ENCODE peak calls at places on chromosomes 2 and 18, in ten cellular contexts. One of them, this sample, is unnamed.

GRCh38 chr2:64467463-64467843 is 13.5 kb downstream of the LGALSL start:
- DNase-seq in amygdala: no peak
- DNase-seq in stimulated activated CD4-positive, alpha-beta T cell treated with anti-CD3 and anti-CD28 coated beads, Interleukin-15, amount 100 ng/mL, for 1 hour: no peak
- DNase-seq in cardiac muscle cell: no peak
- DNase-seq in NCI-H510A treated with DMSO at 0.1 percent for 48 hours: no peak
- DNase-seq in mucosa of gallbladder: no peak
- DNase-seq in PC-3: no peak
- DNase-seq in dorsolateral prefrontal cortex: no peak
- DNase-seq in hepatic stellate cell: no peak
- DNase-seq in left lung: peak; percentile 82
- DNase-seq in this sample: no peak

GRCh38 chr2:66032376-66032775 is 402.5 kb upstream of the MEIS1 start:
- DNase-seq in PC-3: no peak
- DNase-seq in left lung: no peak
- DNase-seq in stimulated activated CD4-positive, alpha-beta T cell treated with anti-CD3 and anti-CD28 coated beads, Interleukin-15, amount 100 ng/mL, for 1 hour: no peak
- DNase-seq in mucosa of gallbladder: no peak
- DNase-seq in dorsolateral prefrontal cortex: no peak
- DNase-seq in cardiac muscle cell: no peak
- DNase-seq in hepatic stellate cell: no peak
- DNase-seq in NCI-H510A treated with DMSO at 0.1 percent for 48 hours: no peak
- DNase-seq in amygdala: no peak
- DNase-seq in this sample: no peak

GRCh38 chr2:54957321-54957999 is 92.8 kb downstream of the RTN4 start:
- DNase-seq in mucosa of gallbladder: no peak
- DNase-seq in left lung: no peak
- DNase-seq in cardiac muscle cell: no peak
- DNase-seq in hepatic stellate cell: no peak
- DNase-seq in dorsolateral prefrontal cortex: no peak
- DNase-seq in stimulated activated CD4-positive, alpha-beta T cell treated with anti-CD3 and anti-CD28 coated beads, Interleukin-15, amount 100 ng/mL, for 1 hour: no peak
- DNase-seq in PC-3: no peak
- DNase-seq in amygdala: no peak
- DNase-seq in NCI-H510A treated with DMSO at 0.1 percent for 48 hours: peak; percentile 54
- DNase-seq in this sample: no peak

GRCh38 chr2:200593905-200594304 is 8.1 kb downstream of the AOX1 start:
- DNase-seq in left lung: no peak
- DNase-seq in NCI-H510A treated with DMSO at 0.1 percent for 48 hours: no peak
- DNase-seq in stimulated activated CD4-positive, alpha-beta T cell treated with anti-CD3 and anti-CD28 coated beads, Interleukin-15, amount 100 ng/mL, for 1 hour: no peak
- DNase-seq in amygdala: no peak
- DNase-seq in mucosa of gallbladder: no peak
- DNase-seq in PC-3: peak; percentile 77
- DNase-seq in dorsolateral prefrontal cortex: no peak
- DNase-seq in hepatic stellate cell: no peak
- DNase-seq in cardiac muscle cell: no peak
- DNase-seq in this sample: peak; percentile 40

GRCh38 chr2:160469164-160469563 is 24.4 kb downstream of the RBMS1 start:
- DNase-seq in cardiac muscle cell: no peak
- DNase-seq in hepatic stellate cell: no peak
- DNase-seq in mucosa of gallbladder: no peak
- DNase-seq in PC-3: no peak
- DNase-seq in stimulated activated CD4-positive, alpha-beta T cell treated with anti-CD3 and anti-CD28 coated beads, Interleukin-15, amount 100 ng/mL, for 1 hour: no peak
- DNase-seq in NCI-H510A treated with DMSO at 0.1 percent for 48 hours: no peak
- DNase-seq in left lung: no peak
- DNase-seq in amygdala: no peak
- DNase-seq in dorsolateral prefrontal cortex: no peak
- DNase-seq in this sample: no peak

GRCh38 chr2:132547089-132547687 is 122.8 kb downstream of the LYPD1 start:
- DNase-seq in cardiac muscle cell: peak; percentile 86
- DNase-seq in dorsolateral prefrontal cortex: peak; percentile 81
- DNase-seq in left lung: no peak
- DNase-seq in mucosa of gallbladder: peak; percentile 85
- DNase-seq in stimulated activated CD4-positive, alpha-beta T cell treated with anti-CD3 and anti-CD28 coated beads, Interleukin-15, amount 100 ng/mL, for 1 hour: no peak
- DNase-seq in hepatic stellate cell: peak; percentile 65
- DNase-seq in NCI-H510A treated with DMSO at 0.1 percent for 48 hours: peak; percentile 77
- DNase-seq in PC-3: peak; percentile 82
- DNase-seq in amygdala: peak; percentile 14
- DNase-seq in this sample: peak; percentile 83

GRCh38 chr2:173948827-173949226 is 16.3 kb downstream of the SP3 start:
- DNase-seq in hepatic stellate cell: no peak
- DNase-seq in dorsolateral prefrontal cortex: no peak
- DNase-seq in mucosa of gallbladder: no peak
- DNase-seq in amygdala: no peak
- DNase-seq in stimulated activated CD4-positive, alpha-beta T cell treated with anti-CD3 and anti-CD28 coated beads, Interleukin-15, amount 100 ng/mL, for 1 hour: no peak
- DNase-seq in PC-3: no peak
- DNase-seq in left lung: no peak
- DNase-seq in NCI-H510A treated with DMSO at 0.1 percent for 48 hours: no peak
- DNase-seq in cardiac muscle cell: no peak
- DNase-seq in this sample: no peak

GRCh38 chr2:218631837-218632236 is 24.1 kb downstream of the PLCD4 start:
- DNase-seq in amygdala: no peak
- DNase-seq in PC-3: peak; percentile 94
- DNase-seq in dorsolateral prefrontal cortex: no peak
- DNase-seq in cardiac muscle cell: no peak
- DNase-seq in mucosa of gallbladder: no peak
- DNase-seq in left lung: no peak
- DNase-seq in NCI-H510A treated with DMSO at 0.1 percent for 48 hours: no peak
- DNase-seq in hepatic stellate cell: no peak
- DNase-seq in stimulated activated CD4-positive, alpha-beta T cell treated with anti-CD3 and anti-CD28 coated beads, Interleukin-15, amount 100 ng/mL, for 1 hour: no peak
- DNase-seq in this sample: peak; percentile 86

GRCh38 chr18:27685807-27686412 is 491.0 kb downstream of the CDH2 start:
- DNase-seq in hepatic stellate cell: peak; percentile 18
- DNase-seq in PC-3: peak; percentile 69
- DNase-seq in mucosa of gallbladder: no peak
- DNase-seq in left lung: no peak
- DNase-seq in NCI-H510A treated with DMSO at 0.1 percent for 48 hours: peak; percentile 38
- DNase-seq in cardiac muscle cell: peak; percentile 67
- DNase-seq in stimulated activated CD4-positive, alpha-beta T cell treated with anti-CD3 and anti-CD28 coated beads, Interleukin-15, amount 100 ng/mL, for 1 hour: no peak
- DNase-seq in amygdala: no peak
- DNase-seq in dorsolateral prefrontal cortex: no peak
- DNase-seq in this sample: peak; percentile 69

GRCh38 chr18:941331-941730 is 36.7 kb downstream of the ADCYAP1 start:
- DNase-seq in stimulated activated CD4-positive, alpha-beta T cell treated with anti-CD3 and anti-CD28 coated beads, Interleukin-15, amount 100 ng/mL, for 1 hour: no peak
- DNase-seq in NCI-H510A treated with DMSO at 0.1 percent for 48 hours: no peak
- DNase-seq in cardiac muscle cell: no peak
- DNase-seq in mucosa of gallbladder: no peak
- DNase-seq in left lung: no peak
- DNase-seq in dorsolateral prefrontal cortex: no peak
- DNase-seq in amygdala: no peak
- DNase-seq in PC-3: no peak
- DNase-seq in hepatic stellate cell: no peak
- DNase-seq in this sample: no peak

GRCh38 chr18:79911009-79911870 is 40.2 kb downstream of the SLC66A2 start:
- DNase-seq in cardiac muscle cell: no peak
- DNase-seq in stimulated activated CD4-positive, alpha-beta T cell treated with anti-CD3 and anti-CD28 coated beads, Interleukin-15, amount 100 ng/mL, for 1 hour: no peak
- DNase-seq in PC-3: no peak
- DNase-seq in mucosa of gallbladder: peak; percentile 8
- DNase-seq in hepatic stellate cell: no peak
- DNase-seq in left lung: peak; percentile 73
- DNase-seq in amygdala: no peak
- DNase-seq in NCI-H510A treated with DMSO at 0.1 percent for 48 hours: no peak
- DNase-seq in dorsolateral prefrontal cortex: peak; percentile 30
- DNase-seq in this sample: no peak

GRCh38 chr2:18949871-18950597 is 360.7 kb upstream of the NT5C1B start:
- DNase-seq in mucosa of gallbladder: no peak
- DNase-seq in dorsolateral prefrontal cortex: no peak
- DNase-seq in amygdala: no peak
- DNase-seq in NCI-H510A treated with DMSO at 0.1 percent for 48 hours: no peak
- DNase-seq in stimulated activated CD4-positive, alpha-beta T cell treated with anti-CD3 and anti-CD28 coated beads, Interleukin-15, amount 100 ng/mL, for 1 hour: no peak
- DNase-seq in hepatic stellate cell: peak; percentile 54
- DNase-seq in PC-3: peak; percentile 60
- DNase-seq in left lung: no peak
- DNase-seq in cardiac muscle cell: no peak
- DNase-seq in this sample: peak; percentile 65

GRCh38 chr2:118689456-118689855 is 158.0 kb downstream of the EN1 start:
- DNase-seq in stimulated activated CD4-positive, alpha-beta T cell treated with anti-CD3 and anti-CD28 coated beads, Interleukin-15, amount 100 ng/mL, for 1 hour: no peak
- DNase-seq in amygdala: no peak
- DNase-seq in mucosa of gallbladder: no peak
- DNase-seq in left lung: no peak
- DNase-seq in hepatic stellate cell: no peak
- DNase-seq in cardiac muscle cell: no peak
- DNase-seq in dorsolateral prefrontal cortex: no peak
- DNase-seq in NCI-H510A treated with DMSO at 0.1 percent for 48 hours: no peak
- DNase-seq in PC-3: no peak
- DNase-seq in this sample: no peak

GRCh38 chr2:238657132-238658053 is 190.5 kb upstream of the TWIST2 start:
- DNase-seq in hepatic stellate cell: no peak
- DNase-seq in left lung: no peak
- DNase-seq in stimulated activated CD4-positive, alpha-beta T cell treated with anti-CD3 and anti-CD28 coated beads, Interleukin-15, amount 100 ng/mL, for 1 hour: no peak
- DNase-seq in dorsolateral prefrontal cortex: no peak
- DNase-seq in cardiac muscle cell: no peak
- DNase-seq in mucosa of gallbladder: no peak
- DNase-seq in amygdala: no peak
- DNase-seq in PC-3: no peak
- DNase-seq in NCI-H510A treated with DMSO at 0.1 percent for 48 hours: no peak
- DNase-seq in this sample: no peak

GRCh38 chr2:136651611-136652010 is 113.7 kb upstream of the THSD7B start:
- DNase-seq in mucosa of gallbladder: no peak
- DNase-seq in cardiac muscle cell: no peak
- DNase-seq in dorsolateral prefrontal cortex: no peak
- DNase-seq in PC-3: no peak
- DNase-seq in NCI-H510A treated with DMSO at 0.1 percent for 48 hours: no peak
- DNase-seq in hepatic stellate cell: no peak
- DNase-seq in amygdala: no peak
- DNase-seq in stimulated activated CD4-positive, alpha-beta T cell treated with anti-CD3 and anti-CD28 coated beads, Interleukin-15, amount 100 ng/mL, for 1 hour: no peak
- DNase-seq in left lung: no peak
- DNase-seq in this sample: no peak

GRCh38 chr2:120622886-120623753 is 112.5 kb upstream of the GLI2 start:
- DNase-seq in hepatic stellate cell: no peak
- DNase-seq in PC-3: no peak
- DNase-seq in cardiac muscle cell: no peak
- DNase-seq in mucosa of gallbladder: no peak
- DNase-seq in stimulated activated CD4-positive, alpha-beta T cell treated with anti-CD3 and anti-CD28 coated beads, Interleukin-15, amount 100 ng/mL, for 1 hour: no peak
- DNase-seq in dorsolateral prefrontal cortex: peak; percentile 44
- DNase-seq in left lung: peak; percentile 45
- DNase-seq in NCI-H510A treated with DMSO at 0.1 percent for 48 hours: no peak
- DNase-seq in amygdala: no peak
- DNase-seq in this sample: no peak

GRCh38 chr2:224023188-224023587 is 15.9 kb downstream of the SERPINE2 start:
- DNase-seq in left lung: no peak
- DNase-seq in stimulated activated CD4-positive, alpha-beta T cell treated with anti-CD3 and anti-CD28 coated beads, Interleukin-15, amount 100 ng/mL, for 1 hour: no peak
- DNase-seq in cardiac muscle cell: no peak
- DNase-seq in NCI-H510A treated with DMSO at 0.1 percent for 48 hours: no peak
- DNase-seq in mucosa of gallbladder: no peak
- DNase-seq in PC-3: peak; percentile 77
- DNase-seq in amygdala: no peak
- DNase-seq in dorsolateral prefrontal cortex: no peak
- DNase-seq in hepatic stellate cell: peak; percentile 16
- DNase-seq in this sample: peak; percentile 53

GRCh38 chr2:141927536-141927935 is 203.3 kb downstream of the LRP1B start:
- DNase-seq in NCI-H510A treated with DMSO at 0.1 percent for 48 hours: no peak
- DNase-seq in hepatic stellate cell: no peak
- DNase-seq in stimulated activated CD4-positive, alpha-beta T cell treated with anti-CD3 and anti-CD28 coated beads, Interleukin-15, amount 100 ng/mL, for 1 hour: no peak
- DNase-seq in dorsolateral prefrontal cortex: no peak
- DNase-seq in mucosa of gallbladder: no peak
- DNase-seq in cardiac muscle cell: no peak
- DNase-seq in left lung: no peak
- DNase-seq in amygdala: no peak
- DNase-seq in PC-3: no peak
- DNase-seq in this sample: peak; percentile 42

GRCh38 chr2:23037596-23037995 is 347.4 kb upstream of the KLHL29 start:
- DNase-seq in mucosa of gallbladder: no peak
- DNase-seq in left lung: no peak
- DNase-seq in stimulated activated CD4-positive, alpha-beta T cell treated with anti-CD3 and anti-CD28 coated beads, Interleukin-15, amount 100 ng/mL, for 1 hour: no peak
- DNase-seq in PC-3: no peak
- DNase-seq in dorsolateral prefrontal cortex: no peak
- DNase-seq in hepatic stellate cell: no peak
- DNase-seq in cardiac muscle cell: no peak
- DNase-seq in amygdala: no peak
- DNase-seq in NCI-H510A treated with DMSO at 0.1 percent for 48 hours: no peak
- DNase-seq in this sample: no peak

GRCh38 chr2:239290618-239291504 is 110.0 kb downstream of the HDAC4 start:
- DNase-seq in dorsolateral prefrontal cortex: peak; percentile 53
- DNase-seq in left lung: no peak
- DNase-seq in amygdala: peak; percentile 46
- DNase-seq in stimulated activated CD4-positive, alpha-beta T cell treated with anti-CD3 and anti-CD28 coated beads, Interleukin-15, amount 100 ng/mL, for 1 hour: no peak
- DNase-seq in NCI-H510A treated with DMSO at 0.1 percent for 48 hours: no peak
- DNase-seq in cardiac muscle cell: peak; percentile 32
- DNase-seq in PC-3: no peak
- DNase-seq in mucosa of gallbladder: no peak
- DNase-seq in hepatic stellate cell: no peak
- DNase-seq in this sample: no peak

GRCh38 chr2:128602038-128602698 is 283.5 kb upstream of the HS6ST1 start:
- DNase-seq in mucosa of gallbladder: no peak
- DNase-seq in left lung: peak; percentile 37
- DNase-seq in hepatic stellate cell: no peak
- DNase-seq in stimulated activated CD4-positive, alpha-beta T cell treated with anti-CD3 and anti-CD28 coated beads, Interleukin-15, amount 100 ng/mL, for 1 hour: no peak
- DNase-seq in amygdala: no peak
- DNase-seq in NCI-H510A treated with DMSO at 0.1 percent for 48 hours: no peak
- DNase-seq in dorsolateral prefrontal cortex: peak; percentile 23
- DNase-seq in cardiac muscle cell: no peak
- DNase-seq in PC-3: no peak
- DNase-seq in this sample: no peak

GRCh38 chr2:228318218-228318617 is 136.7 kb upstream of the SPHKAP start:
- DNase-seq in PC-3: peak; percentile 72
- DNase-seq in NCI-H510A treated with DMSO at 0.1 percent for 48 hours: peak; percentile 48
- DNase-seq in cardiac muscle cell: peak; percentile 71
- DNase-seq in mucosa of gallbladder: peak; percentile 17
- DNase-seq in hepatic stellate cell: peak; percentile 12
- DNase-seq in amygdala: no peak
- DNase-seq in left lung: no peak
- DNase-seq in dorsolateral prefrontal cortex: no peak
- DNase-seq in stimulated activated CD4-positive, alpha-beta T cell treated with anti-CD3 and anti-CD28 coated beads, Interleukin-15, amount 100 ng/mL, for 1 hour: no peak
- DNase-seq in this sample: peak; percentile 74

GRCh38 chr2:239286901-239287300 is 113.9 kb downstream of the HDAC4 start:
- DNase-seq in amygdala: no peak
- DNase-seq in NCI-H510A treated with DMSO at 0.1 percent for 48 hours: no peak
- DNase-seq in hepatic stellate cell: no peak
- DNase-seq in dorsolateral prefrontal cortex: peak; percentile 23
- DNase-seq in stimulated activated CD4-positive, alpha-beta T cell treated with anti-CD3 and anti-CD28 coated beads, Interleukin-15, amount 100 ng/mL, for 1 hour: no peak
- DNase-seq in mucosa of gallbladder: no peak
- DNase-seq in cardiac muscle cell: no peak
- DNase-seq in PC-3: no peak
- DNase-seq in left lung: no peak
- DNase-seq in this sample: no peak

GRCh38 chr2:60552851-60553495 is 481 bp downstream of the BCL11A start:
- DNase-seq in cardiac muscle cell: no peak
- DNase-seq in NCI-H510A treated with DMSO at 0.1 percent for 48 hours: no peak
- DNase-seq in dorsolateral prefrontal cortex: no peak
- DNase-seq in PC-3: no peak
- DNase-seq in hepatic stellate cell: no peak
- DNase-seq in left lung: peak; percentile 68
- DNase-seq in amygdala: no peak
- DNase-seq in stimulated activated CD4-positive, alpha-beta T cell treated with anti-CD3 and anti-CD28 coated beads, Interleukin-15, amount 100 ng/mL, for 1 hour: no peak
- DNase-seq in mucosa of gallbladder: no peak
- DNase-seq in this sample: no peak

GRCh38 chr18:58668211-58668610 is 3.1 kb upstream of the MALT1 start:
- DNase-seq in left lung: no peak
- DNase-seq in NCI-H510A treated with DMSO at 0.1 percent for 48 hours: no peak
- DNase-seq in hepatic stellate cell: no peak
- DNase-seq in PC-3: peak; percentile 75
- DNase-seq in mucosa of gallbladder: no peak
- DNase-seq in amygdala: no peak
- DNase-seq in cardiac muscle cell: no peak
- DNase-seq in stimulated activated CD4-positive, alpha-beta T cell treated with anti-CD3 and anti-CD28 coated beads, Interleukin-15, amount 100 ng/mL, for 1 hour: no peak
- DNase-seq in dorsolateral prefrontal cortex: no peak
- DNase-seq in this sample: peak; percentile 79

GRCh38 chr2:70086278-70086837 is 919 bp upstream of the PCBP1 start:
- DNase-seq in dorsolateral prefrontal cortex: peak; percentile 78
- DNase-seq in amygdala: peak; percentile 77
- DNase-seq in stimulated activated CD4-positive, alpha-beta T cell treated with anti-CD3 and anti-CD28 coated beads, Interleukin-15, amount 100 ng/mL, for 1 hour: peak; percentile 57
- DNase-seq in cardiac muscle cell: peak; percentile 62
- DNase-seq in mucosa of gallbladder: peak; percentile 68
- DNase-seq in PC-3: peak; percentile 65
- DNase-seq in hepatic stellate cell: peak; percentile 73
- DNase-seq in left lung: peak; percentile 89
- DNase-seq in NCI-H510A treated with DMSO at 0.1 percent for 48 hours: peak; percentile 90
- DNase-seq in this sample: peak; percentile 86

GRCh38 chr2:174971868-174972781 is 33.1 kb downstream of the CHN1 start:
- DNase-seq in hepatic stellate cell: peak; percentile 39
- DNase-seq in left lung: no peak
- DNase-seq in stimulated activated CD4-positive, alpha-beta T cell treated with anti-CD3 and anti-CD28 coated beads, Interleukin-15, amount 100 ng/mL, for 1 hour: no peak
- DNase-seq in mucosa of gallbladder: peak; percentile 47
- DNase-seq in cardiac muscle cell: no peak
- DNase-seq in dorsolateral prefrontal cortex: no peak
- DNase-seq in NCI-H510A treated with DMSO at 0.1 percent for 48 hours: peak; percentile 63
- DNase-seq in amygdala: no peak
- DNase-seq in PC-3: peak; percentile 88
- DNase-seq in this sample: peak; percentile 90

GRCh38 chr2:119853777-119854399 is 94.2 kb downstream of the PTPN4 start:
- DNase-seq in NCI-H510A treated with DMSO at 0.1 percent for 48 hours: no peak
- DNase-seq in mucosa of gallbladder: no peak
- DNase-seq in PC-3: no peak
- DNase-seq in stimulated activated CD4-positive, alpha-beta T cell treated with anti-CD3 and anti-CD28 coated beads, Interleukin-15, amount 100 ng/mL, for 1 hour: no peak
- DNase-seq in dorsolateral prefrontal cortex: no peak
- DNase-seq in hepatic stellate cell: no peak
- DNase-seq in amygdala: no peak
- DNase-seq in cardiac muscle cell: no peak
- DNase-seq in left lung: no peak
- DNase-seq in this sample: no peak